ENCODE peak calls at places on chromosomes 6 and 20, in four cellular contexts. N is HL-60, Z is K562, G is GM12878. Y is an unnamed sample.

GRCh38 chr6:116111552-116112528 is 11.2 kb downstream of the NT5DC1 start:
- DNase-seq in N (peak; percentile 47), Z (peak; percentile 43), G (no peak), Y (no peak)

GRCh38 chr6:4920914-4921410 is 82.9 kb downstream of the RPP40 start:
- DNase-seq in N (no peak), Z (no peak), G (no peak), Y (no peak)

GRCh38 chr6:8435093-8435844 is at the start of gene SLC35B3:
- DNase-seq in N (peak; percentile 93), Z (peak; percentile 98), G (peak; percentile 69), Y (peak; percentile 84)

GRCh38 chr6:69007781-69008180 is 372.7 kb downstream of the ADGRB3 start:
- DNase-seq in N (no peak), Z (no peak), G (no peak), Y (no peak)

GRCh38 chr6:29759457-29759856 is 36.2 kb downstream of the HLA-F start:
- DNase-seq in N (no peak), Z (no peak), G (no peak), Y (no peak)

GRCh38 chr20:37630993-37631392 is 62.8 kb upstream of the CTNNBL1 start:
- DNase-seq in N (no peak), Z (no peak), G (no peak), Y (no peak)

GRCh38 chr20:46582648-46583047 is 32.2 kb upstream of the OCSTAMP start:
- DNase-seq in N (no peak), Z (no peak), G (no peak), Y (no peak)

GRCh38 chr6:1162367-1163275 is 149.3 kb upstream of the FOXQ1 start:
- DNase-seq in N (no peak), Z (no peak), G (no peak), Y (no peak)

GRCh38 chr6:56699066-56699654 is 56.5 kb upstream of the DST start:
- DNase-seq in N (no peak), Z (no peak), G (no peak), Y (no peak)

GRCh38 chr6:28212510-28213212 is 12.4 kb upstream of the ZSCAN9 start:
- DNase-seq in N (peak; percentile 68), Z (peak; percentile 80), G (peak; percentile 77), Y (no peak)

GRCh38 chr20:49717693-49718092 is 4.0 kb upstream of the B4GALT5 start:
- DNase-seq in N (no peak), Z (no peak), G (no peak), Y (no peak)

GRCh38 chr6:109526905-109527628 is 44.0 kb upstream of the ZBTB24 start:
- DNase-seq in N (peak; percentile 68), Z (peak; percentile 33), G (peak; percentile 28), Y (no peak)

GRCh38 chr20:61120595-61121515 is 131.2 kb upstream of the CDH4 start:
- DNase-seq in N (peak; percentile 65), Z (no peak), G (no peak), Y (no peak)

GRCh38 chr6:30964075-30964474 is 19.4 kb upstream of the MUC21 start:
- DNase-seq in N (no peak), Z (no peak), G (no peak), Y (no peak)

GRCh38 chr20:2245637-2246036 is 50.2 kb upstream of the TGM3 start:
- DNase-seq in N (no peak), Z (no peak), G (no peak), Y (no peak)

GRCh38 chr6:53119772-53120409 is 28.8 kb downstream of the GCM1 start:
- DNase-seq in N (no peak), Z (no peak), G (no peak), Y (no peak)

GRCh38 chr6:77425216-77425615 is 38.1 kb downstream of the HTR1B start:
- DNase-seq in N (no peak), Z (no peak), G (no peak), Y (no peak)

GRCh38 chr6:75203721-75204120 is 2.1 kb downstream of the COL12A1 start:
- DNase-seq in N (no peak), Z (no peak), G (no peak), Y (no peak)

GRCh38 chr6:167937948-167938911 is 59.2 kb upstream of the KIF25 start:
- DNase-seq in N (peak; percentile 4), Z (no peak), G (no peak), Y (no peak)

GRCh38 chr20:10679269-10679668 is 5.5 kb upstream of the JAG1 start:
- DNase-seq in N (no peak), Z (no peak), G (no peak), Y (no peak)

GRCh38 chr20:35146922-35147574 is at the start of gene EDEM2:
- DNase-seq in N (peak; percentile 96), Z (peak; percentile 94), G (peak; percentile 88), Y (peak; percentile 82)

GRCh38 chr20:21315138-21315537 is 12.0 kb downstream of the XRN2 start:
- DNase-seq in N (peak; percentile 30), Z (no peak), G (no peak), Y (no peak)

GRCh38 chr6:116251568-116252384 is 2.1 kb downstream of the TSPYL4 start:
- DNase-seq in N (no peak), Z (no peak), G (no peak), Y (no peak)

GRCh38 chr6:109447878-109448555 is 7.5 kb downstream of the SMPD2 start:
- DNase-seq in N (peak; percentile 46), Z (peak; percentile 43), G (no peak), Y (no peak)

GRCh38 chr20:38229376-38230252 is 30.9 kb downstream of the KIAA1755 start:
- DNase-seq in N (peak; percentile 49), Z (peak; percentile 57), G (no peak), Y (no peak)

DNA sequence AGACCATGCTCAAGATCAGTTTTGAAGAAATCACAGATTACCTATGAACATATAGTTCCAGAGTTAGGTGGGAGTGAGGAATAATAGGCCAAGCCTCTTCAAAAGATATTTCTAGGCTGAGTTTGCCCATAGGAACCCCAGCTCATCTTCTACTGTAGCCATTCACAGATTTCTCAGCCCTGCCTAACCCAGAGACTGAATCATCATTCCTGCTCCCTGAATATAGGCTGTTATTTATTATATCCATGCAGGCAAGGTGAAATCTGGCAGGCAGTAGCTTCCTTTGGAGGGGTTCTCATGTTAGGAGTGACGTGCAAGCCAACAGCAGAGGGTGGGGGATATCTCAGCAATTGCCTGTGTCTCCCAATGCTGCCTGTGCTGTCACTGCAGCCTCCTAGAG is 25.6 kb upstream of the ADGRF4 start:
- DNase-seq in N (no peak), Z (no peak), G (no peak), Y (no peak)
- TF ChIP-seq SPI1 in N (no peak), Z (no peak), G (no peak), Y (no peak)

GRCh38 chr20:56827763-56828162 is 198.7 kb downstream of the TFAP2C start:
- DNase-seq in N (no peak), Z (no peak), G (no peak), Y (no peak)
- TF ChIP-seq SPI1 in N (no peak), Z (no peak), G (no peak), Y (no peak)

DNA sequence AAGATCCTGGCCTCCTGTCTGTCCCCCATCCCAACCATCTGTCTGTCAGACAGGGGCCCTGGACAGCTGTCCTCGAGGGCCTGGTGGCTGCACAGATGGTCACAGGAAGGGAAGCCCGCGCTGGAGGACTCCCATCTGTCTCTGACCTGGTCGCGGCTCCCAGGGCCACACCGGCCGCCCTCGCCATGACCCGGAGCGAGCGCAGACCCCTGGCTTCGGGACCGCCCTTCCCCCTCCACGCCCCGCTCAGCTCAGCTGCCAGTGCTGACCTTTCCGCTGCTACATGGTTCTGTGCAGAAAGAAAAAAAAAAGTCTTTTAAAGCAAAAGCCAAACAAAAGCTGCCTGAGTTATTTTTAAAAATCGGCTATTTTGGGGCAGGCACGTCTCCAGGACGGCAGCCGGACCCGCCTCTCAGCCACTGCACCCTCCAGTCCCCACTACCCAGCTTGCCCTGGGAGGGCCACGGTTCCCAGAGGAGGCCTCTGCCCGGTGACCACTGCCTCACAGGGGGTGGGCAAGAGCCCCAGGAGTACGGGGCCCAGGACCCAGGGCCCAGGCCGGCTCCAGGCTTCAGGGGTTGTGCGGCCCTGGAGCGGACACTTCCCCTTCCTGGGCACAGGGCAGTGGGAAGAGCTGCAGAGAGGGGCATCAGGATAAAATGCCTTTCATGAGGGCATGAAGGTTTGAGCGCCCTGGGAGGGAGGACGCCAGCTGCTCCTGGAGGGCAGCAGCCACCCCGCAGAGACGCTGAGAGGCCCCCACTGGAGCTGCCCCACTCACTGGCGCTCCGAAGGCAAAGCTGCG is 10.8 kb downstream of the LAMA5 start:
- DNase-seq in N (no peak), Z (peak; percentile 37), G (no peak), Y (no peak)
- TF ChIP-seq SPI1 in N (no peak), Z (no peak), G (no peak), Y (no peak)

GRCh38 chr6:157534991-157535353 is 154.0 kb downstream of the ZDHHC14 start:
- DNase-seq in N (no peak), Z (no peak), G (no peak), Y (no peak)

GRCh38 chr6:157536218-157536534 is 155.2 kb downstream of the ZDHHC14 start:
- DNase-seq in N (no peak), Z (no peak), G (no peak), Y (no peak)

GRCh38 chr6:157534134-157534871 is 153.3 kb downstream of the ZDHHC14 start:
- DNase-seq in N (no peak), Z (no peak), G (no peak), Y (no peak)

GRCh38 chr6:157537518-157537917 is 156.5 kb downstream of the ZDHHC14 start:
- DNase-seq in N (no peak), Z (no peak), G (no peak), Y (no peak)

DNA sequence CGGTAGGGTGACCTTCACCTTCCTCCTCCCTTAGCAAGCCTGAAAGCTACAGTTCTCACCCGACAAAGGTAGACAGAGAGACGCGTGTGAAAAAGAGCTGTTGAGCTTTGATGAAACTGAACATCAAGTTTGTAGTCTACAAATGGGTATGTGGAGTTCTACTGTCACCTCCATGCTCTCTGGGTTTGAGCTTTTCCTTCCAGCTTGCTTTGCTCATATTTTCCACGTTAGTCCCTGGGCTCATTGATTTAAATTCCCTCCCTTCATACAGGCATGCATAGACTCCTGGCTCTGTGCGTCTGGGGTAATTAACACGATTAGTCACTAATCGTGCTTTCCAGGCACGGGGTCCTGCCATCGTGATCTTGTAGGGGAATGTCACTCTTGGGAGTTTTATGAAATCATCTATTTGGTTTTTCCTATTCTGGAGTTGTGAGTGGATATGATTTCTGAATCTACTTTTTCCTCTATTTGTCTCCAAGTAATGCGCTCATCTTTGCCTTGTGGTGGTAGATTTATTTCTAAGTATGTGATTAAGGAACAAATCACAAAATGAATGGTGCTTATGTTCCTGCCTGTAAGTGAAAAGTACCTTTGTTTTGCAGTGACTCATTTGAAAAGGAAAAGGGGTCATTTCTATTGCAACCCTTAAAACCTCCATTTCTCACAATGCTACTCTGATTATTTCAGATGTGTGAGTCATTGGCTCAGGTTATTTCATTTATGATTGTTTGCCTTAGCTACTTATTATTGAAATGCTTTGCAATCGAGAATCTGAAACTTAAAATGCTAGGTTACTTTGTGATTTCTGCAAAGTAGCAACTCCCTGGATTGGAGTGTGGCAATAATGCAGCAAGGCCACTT is 154.6 kb downstream of the ZDHHC14 start:
- DNase-seq in N (peak; percentile 77), Z (no peak), G (peak; percentile 71), Y (no peak)
- TF ChIP-seq SPI1 in N (no peak), Z (peak; percentile 97), G (peak; percentile 88), Y (peak; percentile 85)

DNA sequence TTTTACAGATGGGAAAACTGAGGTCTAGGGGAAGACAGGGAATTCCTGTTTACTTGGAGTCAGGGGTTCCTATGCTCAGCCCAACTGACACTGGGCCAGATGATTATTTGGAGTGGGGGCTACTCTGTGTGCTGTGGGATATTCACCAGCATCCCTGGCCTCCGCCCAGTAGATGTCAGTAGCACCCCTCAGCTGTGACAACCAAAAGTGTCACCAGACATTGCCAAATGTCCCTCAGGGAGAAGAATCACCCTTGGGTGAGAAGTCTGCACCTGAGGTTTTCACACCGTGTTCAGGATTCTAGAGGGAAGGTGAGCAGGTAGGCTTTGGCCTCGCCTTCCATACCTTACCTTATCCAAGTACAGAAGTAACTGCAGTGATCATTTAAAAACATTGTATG is 27.6 kb downstream of the CDH26 start:
- DNase-seq in N (peak; percentile 60), Z (no peak), G (no peak), Y (no peak)
- TF ChIP-seq SPI1 in N (no peak), Z (no peak), G (no peak), Y (no peak)